ENCODE peak calls at places on chromosomes 5 and 9, in ten cellular contexts. One of them, this sample, is unnamed.

GRCh38 chr9:124286292-124286931 is 28.7 kb downstream of the NEK6 start:
- DNase-seq in AG04450: peak; percentile 90
- DNase-seq in left colon: peak; percentile 85
- DNase-seq in KBM-7: no peak
- DNase-seq in NCI-H748 treated with DMSO at 0.1 percent for 48 hours: no peak
- DNase-seq in mucosa of gallbladder: peak; percentile 74
- DNase-seq in ELF-1: no peak
- DNase-seq in MCF 10A: no peak
- DNase-seq in NCI-H1092 treated with DMSO at 0.1 percent for 48 hours: no peak
- DNase-seq in T-cell: no peak
- DNase-seq in this sample: no peak

GRCh38 chr9:30039712-30040111 is 2344.7 kb upstream of the ACO1 start:
- DNase-seq in ELF-1: no peak
- DNase-seq in NCI-H1092 treated with DMSO at 0.1 percent for 48 hours: peak; percentile 8
- DNase-seq in mucosa of gallbladder: no peak
- DNase-seq in left colon: no peak
- DNase-seq in MCF 10A: peak; percentile 16
- DNase-seq in AG04450: no peak
- DNase-seq in NCI-H748 treated with DMSO at 0.1 percent for 48 hours: no peak
- DNase-seq in T-cell: no peak
- DNase-seq in KBM-7: no peak
- DNase-seq in this sample: no peak

GRCh38 chr5:1151316-1151715 is 39.5 kb upstream of the SLC12A7 start:
- DNase-seq in KBM-7: no peak
- DNase-seq in NCI-H748 treated with DMSO at 0.1 percent for 48 hours: no peak
- DNase-seq in mucosa of gallbladder: no peak
- DNase-seq in NCI-H1092 treated with DMSO at 0.1 percent for 48 hours: peak; percentile 54
- DNase-seq in MCF 10A: no peak
- DNase-seq in T-cell: no peak
- DNase-seq in left colon: no peak
- DNase-seq in AG04450: no peak
- DNase-seq in ELF-1: no peak
- DNase-seq in this sample: no peak

GRCh38 chr5:68548959-68549676 is 333.6 kb downstream of the PIK3R1 start:
- DNase-seq in ELF-1: no peak
- DNase-seq in MCF 10A: peak; percentile 92
- DNase-seq in mucosa of gallbladder: no peak
- DNase-seq in left colon: no peak
- DNase-seq in KBM-7: no peak
- DNase-seq in AG04450: peak; percentile 76
- DNase-seq in NCI-H748 treated with DMSO at 0.1 percent for 48 hours: no peak
- DNase-seq in T-cell: no peak
- DNase-seq in NCI-H1092 treated with DMSO at 0.1 percent for 48 hours: no peak
- DNase-seq in this sample: peak; percentile 75

GRCh38 chr5:130333089-130333488 is 428.8 kb downstream of the CHSY3 start:
- DNase-seq in left colon: no peak
- DNase-seq in MCF 10A: peak; percentile 77
- DNase-seq in NCI-H1092 treated with DMSO at 0.1 percent for 48 hours: no peak
- DNase-seq in ELF-1: no peak
- DNase-seq in NCI-H748 treated with DMSO at 0.1 percent for 48 hours: no peak
- DNase-seq in KBM-7: no peak
- DNase-seq in AG04450: peak; percentile 8
- DNase-seq in mucosa of gallbladder: no peak
- DNase-seq in T-cell: no peak
- DNase-seq in this sample: peak; percentile 91

GRCh38 chr9:131813116-131813515 is 73.2 kb upstream of the RAPGEF1 start:
- DNase-seq in mucosa of gallbladder: no peak
- DNase-seq in KBM-7: no peak
- DNase-seq in MCF 10A: no peak
- DNase-seq in AG04450: no peak
- DNase-seq in NCI-H748 treated with DMSO at 0.1 percent for 48 hours: no peak
- DNase-seq in ELF-1: no peak
- DNase-seq in NCI-H1092 treated with DMSO at 0.1 percent for 48 hours: no peak
- DNase-seq in left colon: no peak
- DNase-seq in T-cell: no peak
- DNase-seq in this sample: no peak

GRCh38 chr5:139575751-139576150 is 14.6 kb downstream of the UBE2D2 start:
- DNase-seq in left colon: no peak
- DNase-seq in T-cell: no peak
- DNase-seq in ELF-1: no peak
- DNase-seq in mucosa of gallbladder: no peak
- DNase-seq in MCF 10A: no peak
- DNase-seq in AG04450: no peak
- DNase-seq in NCI-H1092 treated with DMSO at 0.1 percent for 48 hours: no peak
- DNase-seq in KBM-7: no peak
- DNase-seq in NCI-H748 treated with DMSO at 0.1 percent for 48 hours: no peak
- DNase-seq in this sample: no peak

GRCh38 chr9:137786511-137786920 is 91.1 kb upstream of the CACNA1B start:
- DNase-seq in NCI-H1092 treated with DMSO at 0.1 percent for 48 hours: no peak
- DNase-seq in AG04450: no peak
- DNase-seq in mucosa of gallbladder: no peak
- DNase-seq in MCF 10A: no peak
- DNase-seq in NCI-H748 treated with DMSO at 0.1 percent for 48 hours: no peak
- DNase-seq in KBM-7: no peak
- DNase-seq in T-cell: no peak
- DNase-seq in ELF-1: peak; percentile 12
- DNase-seq in left colon: no peak
- DNase-seq in this sample: no peak

GRCh38 chr5:135720191-135720590 is 114.3 kb upstream of the SLC25A48 start:
- DNase-seq in MCF 10A: no peak
- DNase-seq in NCI-H1092 treated with DMSO at 0.1 percent for 48 hours: no peak
- DNase-seq in mucosa of gallbladder: no peak
- DNase-seq in AG04450: no peak
- DNase-seq in ELF-1: no peak
- DNase-seq in T-cell: no peak
- DNase-seq in NCI-H748 treated with DMSO at 0.1 percent for 48 hours: no peak
- DNase-seq in KBM-7: no peak
- DNase-seq in left colon: no peak
- DNase-seq in this sample: no peak

This sample was measured in NCI-H460.